ENCODE peak calls at places on chromosomes 12 and 14, in nine cellular contexts. F is IMR-90; S is naive thymus-derived CD4-positive, alpha-beta T cell; N is AG04450; J is tibial artery; H is A549; K is K562; X is psoas muscle; E is upper lobe of right lung. O is an unnamed sample.
A peak's percentile ranks its signal among the peaks of the same experiment; 100 is the strongest.

GRCh38 chr14:105989746-105990302 is 463.4 kb downstream of the TMEM121 start:
- DNase-seq in F (no peak), S (no peak), N (no peak), J (no peak), H (no peak), K (no peak), X (no peak), E (no peak), O (no peak)

GRCh38 chr12:114288071-114288470 is 117.9 kb downstream of the TBX5 start:
- DNase-seq in F (peak; percentile 21), S (no peak), N (no peak), J (no peak), H (no peak), K (no peak), X (no peak), E (no peak), O (no peak)

GRCh38 chr14:87643005-87643404 is 350.0 kb downstream of the GALC start:
- DNase-seq in F (no peak), S (no peak), N (no peak), J (no peak), H (no peak), K (no peak), X (no peak), E (no peak), O (no peak)

GRCh38 chr12:109715310-109716091 is 1.9 kb downstream of the FAM222A start:
- DNase-seq in F (no peak), S (no peak), N (no peak), J (no peak), H (peak; percentile 42), K (peak; percentile 61), X (peak; percentile 49), E (no peak), O (no peak)

GRCh38 chr12:26239508-26240328 is 44.3 kb downstream of the SSPN start:
- DNase-seq in F (peak; percentile 79), S (no peak), N (peak; percentile 36), J (peak; percentile 91), H (peak; percentile 63), K (no peak), X (peak; percentile 84), E (no peak), O (no peak)

GRCh38 chr12:40034712-40035111 is 71.2 kb downstream of the SLC2A13 start:
- DNase-seq in F (peak; percentile 7), S (no peak), N (no peak), J (no peak), H (no peak), K (no peak), X (no peak), E (no peak), O (no peak)

GRCh38 chr12:80811957-80812708 is 95.4 kb downstream of the MYF5 start:
- DNase-seq in F (no peak), S (no peak), N (no peak), J (no peak), H (no peak), K (no peak), X (no peak), E (no peak), O (no peak)

GRCh38 chr14:105419055-105419304 is 647 bp upstream of the MTA1 start:
- DNase-seq in F (no peak), S (no peak), N (no peak), J (no peak), H (no peak), K (no peak), X (no peak), E (no peak), O (no peak)

GRCh38 chr12:49098035-49098451 is 3.4 kb upstream of the DHH start:
- DNase-seq in F (peak; percentile 30), S (peak; percentile 43), N (no peak), J (no peak), H (peak; percentile 65), K (peak; percentile 68), X (no peak), E (peak; percentile 69), O (peak; percentile 49)

GRCh38 chr12:97275261-97276197 is 187.1 kb upstream of the RMST start:
- DNase-seq in F (no peak), S (no peak), N (no peak), J (peak; percentile 60), H (no peak), K (no peak), X (no peak), E (no peak), O (no peak)

GRCh38 chr12:19239046-19239445 is 109.5 kb downstream of the PLEKHA5 start:
- DNase-seq in F (no peak), S (no peak), N (no peak), J (no peak), H (no peak), K (no peak), X (no peak), E (no peak), O (no peak)

GRCh38 chr12:49974231-49974675 is 1.5 kb downstream of the AQP6 start:
- DNase-seq in F (peak; percentile 64), S (no peak), N (peak; percentile 30), J (peak; percentile 76), H (peak; percentile 48), K (peak; percentile 60), X (peak; percentile 69), E (peak; percentile 85), O (no peak)

GRCh38 chr12:108332791-108333382 is 6.2 kb downstream of the CMKLR1 start:
- DNase-seq in F (no peak), S (no peak), N (no peak), J (peak; percentile 89), H (no peak), K (no peak), X (peak; percentile 58), E (peak; percentile 83), O (no peak)

GRCh38 chr12:44317651-44318126 is 481.8 kb downstream of the TMEM117 start:
- DNase-seq in F (peak; percentile 40), S (no peak), N (peak; percentile 3), J (no peak), H (peak; percentile 58), K (no peak), X (no peak), E (no peak), O (no peak)

GRCh38 chr14:51529731-51530130 is 122.0 kb upstream of the FRMD6 start:
- DNase-seq in F (no peak), S (no peak), N (no peak), J (no peak), H (no peak), K (no peak), X (no peak), E (no peak), O (no peak)

DNA sequence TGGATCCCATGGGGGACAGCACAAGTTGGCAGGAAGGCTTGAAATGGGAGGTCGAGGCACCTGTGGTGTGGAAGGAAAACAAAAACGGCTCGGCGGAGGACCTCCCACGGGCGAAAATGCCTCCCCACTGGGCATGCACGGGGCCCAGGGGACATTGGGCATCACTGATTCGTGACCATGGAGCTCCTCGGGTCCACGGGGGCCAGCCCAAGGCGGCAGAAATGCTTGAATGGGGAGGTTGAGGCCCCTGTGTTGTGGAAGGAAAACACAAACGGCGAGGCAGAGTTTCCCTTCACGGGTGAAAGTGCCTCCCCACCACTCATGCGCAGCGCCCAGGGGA is 376.0 kb downstream of the ALG10 start:
- DNase-seq in F (no peak), S (no peak), N (no peak), J (peak; percentile 49), H (no peak), K (peak; percentile 1), X (peak; percentile 4), E (peak; percentile 53), O (peak; percentile 2)
- H3K9me3 ChIP-seq in F (peaks cover 73% of the 10 kb centered on the region), S (no peaks in the 10 kb centered on the region), N (peaks cover 100% of the 10 kb centered on the region), J (peaks cover 15% of the 10 kb centered on the region), H (no peaks in the 10 kb centered on the region), K (no peaks in the 10 kb centered on the region), X (no peaks in the 10 kb centered on the region), E (no peaks in the 10 kb centered on the region), O (peaks cover 3% of the 10 kb centered on the region)

DNA sequence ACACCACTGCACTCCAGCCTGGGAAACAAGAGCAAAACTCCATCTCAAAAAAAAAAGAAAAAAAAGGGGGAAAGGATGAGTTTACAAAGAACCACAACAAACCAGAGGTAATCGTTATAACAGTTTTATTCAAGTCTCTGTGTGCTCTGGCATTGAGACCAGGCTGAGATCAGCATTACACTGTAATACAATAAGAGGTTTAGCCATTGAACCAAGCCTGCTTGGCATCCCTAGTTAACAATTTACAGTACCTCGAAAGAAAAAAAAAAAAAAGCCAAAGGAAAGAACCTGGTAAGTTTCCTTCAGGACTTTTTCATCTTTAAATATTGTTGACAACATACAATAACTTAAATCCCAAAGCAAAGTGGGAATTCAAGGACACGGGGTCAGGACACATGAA is 80.7 kb downstream of the TTC9 start:
- DNase-seq in F (no peak), S (no peak), N (no peak), J (no peak), H (no peak), K (no peak), X (no peak), E (no peak), O (no peak)
- H3K9me3 ChIP-seq in F (no peaks in the 10 kb centered on the region), S (no peaks in the 10 kb centered on the region), N (no peaks in the 10 kb centered on the region), J (no peaks in the 10 kb centered on the region), H (no peaks in the 10 kb centered on the region), K (no peaks in the 10 kb centered on the region), X (no peaks in the 10 kb centered on the region), E (no peaks in the 10 kb centered on the region), O (no peaks in the 10 kb centered on the region)

DNA sequence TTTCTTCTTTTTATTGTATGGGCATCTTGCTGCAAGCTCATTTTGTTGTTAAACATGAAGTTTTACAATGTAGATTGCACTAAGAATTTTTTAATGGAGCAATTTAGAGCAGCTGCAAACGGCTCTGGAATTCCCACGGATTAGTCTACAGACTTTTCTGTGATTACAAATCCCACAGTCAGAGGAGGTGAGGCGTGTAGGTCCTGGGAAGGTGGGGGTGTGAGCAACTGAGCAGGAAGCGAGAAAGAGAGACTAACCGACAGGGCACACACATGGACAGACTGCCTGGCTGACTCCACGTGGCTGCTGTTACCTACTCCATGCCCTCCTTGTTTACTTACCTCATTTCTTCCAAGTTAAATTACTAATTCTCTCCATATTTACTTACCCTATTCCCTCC is 348.5 kb downstream of the NPAS3 start:
- DNase-seq in F (no peak), S (no peak), N (no peak), J (no peak), H (no peak), K (no peak), X (no peak), E (no peak), O (no peak)
- H3K9me3 ChIP-seq in F (no peaks in the 10 kb centered on the region), S (no peaks in the 10 kb centered on the region), N (no peaks in the 10 kb centered on the region), J (no peaks in the 10 kb centered on the region), H (no peaks in the 10 kb centered on the region), K (no peaks in the 10 kb centered on the region), X (no peaks in the 10 kb centered on the region), E (no peaks in the 10 kb centered on the region), O (no peaks in the 10 kb centered on the region)

GRCh38 chr12:54443446-54443845 is 24.4 kb upstream of the ITGA5 start:
- DNase-seq in F (no peak), S (no peak), N (no peak), J (no peak), H (no peak), K (no peak), X (no peak), E (no peak), O (no peak)

GRCh38 chr12:54444202-54444601 is 25.1 kb upstream of the ITGA5 start:
- DNase-seq in F (no peak), S (no peak), N (no peak), J (no peak), H (no peak), K (no peak), X (no peak), E (no peak), O (no peak)

GRCh38 chr12:54452628-54453027 is 20.8 kb downstream of the GTSF1 start:
- DNase-seq in F (no peak), S (no peak), N (no peak), J (no peak), H (no peak), K (no peak), X (no peak), E (no peak), O (no peak)

GRCh38 chr12:54447917-54448316 is 25.5 kb downstream of the GTSF1 start:
- DNase-seq in F (no peak), S (no peak), N (no peak), J (no peak), H (no peak), K (no peak), X (no peak), E (no peak), O (no peak)

GRCh38 chr12:54448344-54448743 is 25.1 kb downstream of the GTSF1 start:
- DNase-seq in F (no peak), S (no peak), N (no peak), J (no peak), H (no peak), K (no peak), X (no peak), E (no peak), O (no peak)
- H3K9me3 ChIP-seq in F (no peaks in the 10 kb centered on the region), S (no peaks in the 10 kb centered on the region), N (no peaks in the 10 kb centered on the region), J (no peaks in the 10 kb centered on the region), H (no peaks in the 10 kb centered on the region), K (no peaks in the 10 kb centered on the region), X (no peaks in the 10 kb centered on the region), E (no peaks in the 10 kb centered on the region), O (no peaks in the 10 kb centered on the region)

O was measured in T-helper 17 cell.